ENCODE peak calls at places on chromosomes 6 and 20, in five cellular contexts. One of them, this sample, is unnamed.

GRCh38 chr20:43948455-43948854 is 33.8 kb downstream of the TOX2 start:
- DNase-seq in endothelial cell of umbilical vein: no peak
- DNase-seq in tibial nerve: no peak
- DNase-seq in GM23338: no peak
- DNase-seq in right lobe of liver: no peak
- DNase-seq in this sample: no peak

GRCh38 chr20:3051385-3052019 is 5.7 kb downstream of the MRPS26 start:
- DNase-seq in endothelial cell of umbilical vein: no peak
- DNase-seq in tibial nerve: no peak
- DNase-seq in GM23338: no peak
- DNase-seq in right lobe of liver: no peak
- DNase-seq in this sample: no peak

GRCh38 chr6:13846841-13847240 is 32.5 kb upstream of the MCUR1 start:
- DNase-seq in endothelial cell of umbilical vein: no peak
- DNase-seq in tibial nerve: no peak
- DNase-seq in GM23338: peak
- DNase-seq in right lobe of liver: no peak
- DNase-seq in this sample: no peak

GRCh38 chr6:117272886-117273285 is 7.5 kb downstream of the VGLL2 start:
- DNase-seq in right lobe of liver: no peak
- DNase-seq in endothelial cell of umbilical vein: no peak
- DNase-seq in GM23338: no peak
- DNase-seq in tibial nerve: no peak
- DNase-seq in this sample: no peak

GRCh38 chr6:93848011-93848620 is 428.8 kb upstream of the EPHA7 start:
- DNase-seq in right lobe of liver: no peak
- DNase-seq in GM23338: no peak
- DNase-seq in endothelial cell of umbilical vein: no peak
- DNase-seq in tibial nerve: no peak
- DNase-seq in this sample: no peak

GRCh38 chr20:36086767-36087166 is 67.8 kb upstream of the EPB41L1 start:
- DNase-seq in endothelial cell of umbilical vein: no peak
- DNase-seq in tibial nerve: no peak
- DNase-seq in GM23338: no peak
- DNase-seq in right lobe of liver: no peak
- DNase-seq in this sample: no peak

GRCh38 chr6:93418448-93419303 is 683 bp downstream of the EPHA7 start:
- DNase-seq in endothelial cell of umbilical vein: peak
- DNase-seq in tibial nerve: no peak
- DNase-seq in right lobe of liver: peak
- DNase-seq in GM23338: peak
- DNase-seq in this sample: no peak

GRCh38 chr20:58416832-58417231 is 27.8 kb downstream of the VAPB start:
- DNase-seq in endothelial cell of umbilical vein: no peak
- DNase-seq in tibial nerve: no peak
- DNase-seq in GM23338: no peak
- DNase-seq in right lobe of liver: no peak
- DNase-seq in this sample: no peak

GRCh38 chr20:23146857-23147256 is 60.7 kb upstream of the CD93 start:
- DNase-seq in right lobe of liver: no peak
- DNase-seq in endothelial cell of umbilical vein: no peak
- DNase-seq in tibial nerve: no peak
- DNase-seq in GM23338: no peak
- DNase-seq in this sample: no peak

GRCh38 chr20:62381202-62381797 is 5.6 kb upstream of the RPS21 start:
- DNase-seq in right lobe of liver: no peak
- DNase-seq in tibial nerve: no peak
- DNase-seq in GM23338: no peak
- DNase-seq in endothelial cell of umbilical vein: peak
- DNase-seq in this sample: no peak

GRCh38 chr20:38920851-38921250 is 5.4 kb upstream of the FAM83D start:
- DNase-seq in endothelial cell of umbilical vein: no peak
- DNase-seq in right lobe of liver: no peak
- DNase-seq in tibial nerve: no peak
- DNase-seq in GM23338: no peak
- DNase-seq in this sample: no peak

GRCh38 chr20:22732751-22733150 is 148.4 kb upstream of the FOXA2 start:
- DNase-seq in GM23338: no peak
- DNase-seq in tibial nerve: no peak
- DNase-seq in right lobe of liver: no peak
- DNase-seq in endothelial cell of umbilical vein: no peak
- DNase-seq in this sample: no peak

GRCh38 chr20:61639200-61639599 is 387.1 kb downstream of the CDH4 start:
- DNase-seq in GM23338: no peak
- DNase-seq in tibial nerve: no peak
- DNase-seq in right lobe of liver: no peak
- DNase-seq in endothelial cell of umbilical vein: no peak
- DNase-seq in this sample: peak

GRCh38 chr6:161439093-161439492 is 165.2 kb upstream of the AGPAT4 start:
- DNase-seq in tibial nerve: peak
- DNase-seq in endothelial cell of umbilical vein: peak
- DNase-seq in GM23338: no peak
- DNase-seq in right lobe of liver: peak
- DNase-seq in this sample: peak

GRCh38 chr6:143957679-143958274 is 50.3 kb downstream of the PLAGL1 start:
- DNase-seq in tibial nerve: no peak
- DNase-seq in endothelial cell of umbilical vein: no peak
- DNase-seq in GM23338: no peak
- DNase-seq in right lobe of liver: no peak
- DNase-seq in this sample: no peak

GRCh38 chr20:9053108-9053507 is 15.8 kb upstream of the PLCB4 start:
- DNase-seq in right lobe of liver: no peak
- DNase-seq in tibial nerve: no peak
- DNase-seq in GM23338: no peak
- DNase-seq in endothelial cell of umbilical vein: no peak
- DNase-seq in this sample: no peak

GRCh38 chr20:50142812-50143211 is 10.7 kb downstream of the PEDS1 start:
- DNase-seq in endothelial cell of umbilical vein: no peak
- DNase-seq in GM23338: peak
- DNase-seq in tibial nerve: no peak
- DNase-seq in right lobe of liver: no peak
- DNase-seq in this sample: no peak

GRCh38 chr20:13259921-13260320 is 38.8 kb downstream of the ISM1 start:
- DNase-seq in GM23338: no peak
- DNase-seq in endothelial cell of umbilical vein: no peak
- DNase-seq in right lobe of liver: no peak
- DNase-seq in tibial nerve: no peak
- DNase-seq in this sample: no peak

GRCh38 chr20:58991720-58992119 is 10.7 kb downstream of the NELFCD start:
- DNase-seq in right lobe of liver: no peak
- DNase-seq in endothelial cell of umbilical vein: no peak
- DNase-seq in GM23338: no peak
- DNase-seq in tibial nerve: no peak
- DNase-seq in this sample: no peak

GRCh38 chr20:709421-709820 is 33.8 kb upstream of the SCRT2 start:
- DNase-seq in tibial nerve: no peak
- DNase-seq in right lobe of liver: peak
- DNase-seq in GM23338: no peak
- DNase-seq in endothelial cell of umbilical vein: no peak
- DNase-seq in this sample: no peak

GRCh38 chr6:156942266-156942665 is 165.1 kb downstream of the ARID1B start:
- DNase-seq in GM23338: peak
- DNase-seq in tibial nerve: no peak
- DNase-seq in endothelial cell of umbilical vein: no peak
- DNase-seq in right lobe of liver: no peak
- DNase-seq in this sample: no peak

GRCh38 chr6:154306696-154307095 is 49.9 kb downstream of the IPCEF1 start:
- DNase-seq in endothelial cell of umbilical vein: no peak
- DNase-seq in GM23338: no peak
- DNase-seq in right lobe of liver: no peak
- DNase-seq in tibial nerve: no peak
- DNase-seq in this sample: no peak

GRCh38 chr6:45514454-45514853 is 136.7 kb upstream of the SUPT3H start:
- DNase-seq in GM23338: no peak
- DNase-seq in tibial nerve: no peak
- DNase-seq in right lobe of liver: no peak
- DNase-seq in endothelial cell of umbilical vein: no peak
- DNase-seq in this sample: no peak

GRCh38 chr6:105560611-105561066 is 157.8 kb upstream of the PREP start:
- DNase-seq in right lobe of liver: no peak
- DNase-seq in tibial nerve: no peak
- DNase-seq in GM23338: no peak
- DNase-seq in endothelial cell of umbilical vein: no peak
- DNase-seq in this sample: peak

GRCh38 chr6:13992417-13993055 is 67.8 kb downstream of the RNF182 start:
- DNase-seq in endothelial cell of umbilical vein: no peak
- DNase-seq in tibial nerve: no peak
- DNase-seq in right lobe of liver: no peak
- DNase-seq in GM23338: no peak
- DNase-seq in this sample: peak

GRCh38 chr20:56580226-56580625 is 47.2 kb downstream of the FAM209B start:
- DNase-seq in right lobe of liver: no peak
- DNase-seq in endothelial cell of umbilical vein: no peak
- DNase-seq in tibial nerve: no peak
- DNase-seq in GM23338: no peak
- DNase-seq in this sample: no peak

GRCh38 chr20:10511507-10512231 is 76.6 kb downstream of the SLX4IP start:
- DNase-seq in GM23338: peak
- DNase-seq in tibial nerve: peak
- DNase-seq in endothelial cell of umbilical vein: peak
- DNase-seq in right lobe of liver: peak
- DNase-seq in this sample: peak

GRCh38 chr6:116059713-116060571 is 749 bp downstream of the FRK start:
- DNase-seq in GM23338: no peak
- DNase-seq in endothelial cell of umbilical vein: no peak
- DNase-seq in tibial nerve: no peak
- DNase-seq in right lobe of liver: no peak
- DNase-seq in this sample: peak

GRCh38 chr6:116055513-116055912 is 5.2 kb downstream of the FRK start:
- DNase-seq in tibial nerve: no peak
- DNase-seq in endothelial cell of umbilical vein: no peak
- DNase-seq in GM23338: no peak
- DNase-seq in right lobe of liver: no peak
- DNase-seq in this sample: no peak

GRCh38 chr6:116062496-116062895 is 1.8 kb upstream of the FRK start:
- DNase-seq in endothelial cell of umbilical vein: no peak
- DNase-seq in tibial nerve: no peak
- DNase-seq in GM23338: no peak
- DNase-seq in right lobe of liver: no peak
- DNase-seq in this sample: no peak

GRCh38 chr6:116060572-116061283 is at the start of gene FRK:
- DNase-seq in GM23338: peak
- DNase-seq in right lobe of liver: peak
- DNase-seq in endothelial cell of umbilical vein: peak
- DNase-seq in tibial nerve: no peak
- DNase-seq in this sample: peak

GRCh38 chr6:116057766-116058165 is 2.9 kb downstream of the FRK start:
- DNase-seq in right lobe of liver: no peak
- DNase-seq in tibial nerve: no peak
- DNase-seq in GM23338: no peak
- DNase-seq in endothelial cell of umbilical vein: no peak
- DNase-seq in this sample: no peak
- H3K4me3 ChIP-seq in right lobe of liver: peak
- H3K4me3 ChIP-seq in tibial nerve: no peak
- H3K4me3 ChIP-seq in GM23338: no peak
- H3K4me3 ChIP-seq in endothelial cell of umbilical vein: no peak
- H3K4me3 ChIP-seq in this sample: no peak

GRCh38 chr6:163146036-163146435 is 268.5 kb upstream of the QKI start:
- DNase-seq in endothelial cell of umbilical vein: no peak
- DNase-seq in tibial nerve: no peak
- DNase-seq in GM23338: no peak
- DNase-seq in right lobe of liver: no peak
- DNase-seq in this sample: peak

GRCh38 chr6:163148781-163149534 is 265.6 kb upstream of the QKI start:
- DNase-seq in tibial nerve: no peak
- DNase-seq in endothelial cell of umbilical vein: no peak
- DNase-seq in GM23338: no peak
- DNase-seq in right lobe of liver: no peak
- DNase-seq in this sample: no peak

GRCh38 chr6:163149535-163149848 is 265.0 kb upstream of the QKI start:
- DNase-seq in endothelial cell of umbilical vein: no peak
- DNase-seq in GM23338: peak
- DNase-seq in right lobe of liver: no peak
- DNase-seq in tibial nerve: no peak
- DNase-seq in this sample: no peak

GRCh38 chr6:163151212-163151611 is 263.3 kb upstream of the QKI start:
- DNase-seq in right lobe of liver: no peak
- DNase-seq in tibial nerve: no peak
- DNase-seq in endothelial cell of umbilical vein: no peak
- DNase-seq in GM23338: peak
- DNase-seq in this sample: no peak

DNA sequence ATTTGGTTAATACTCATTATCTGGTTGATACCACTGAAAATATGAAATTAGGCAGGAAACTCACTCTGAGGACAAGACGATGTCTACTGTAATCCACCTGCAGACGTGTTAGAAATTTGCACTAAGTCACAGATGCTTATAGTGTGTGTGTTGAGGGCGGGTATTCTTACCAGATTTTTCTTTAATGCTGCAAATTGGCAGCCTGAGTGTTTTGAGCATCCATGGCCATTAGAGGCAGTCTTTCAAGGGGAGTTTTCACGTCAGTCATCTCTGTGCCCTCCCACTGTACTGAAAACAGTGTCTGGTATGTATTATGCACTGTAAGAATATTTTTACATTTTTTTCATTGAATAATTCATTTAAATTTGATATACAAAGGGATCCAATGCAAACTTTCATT is 266.5 kb upstream of the QKI start:
- DNase-seq in right lobe of liver: no peak
- DNase-seq in tibial nerve: no peak
- DNase-seq in GM23338: peak
- DNase-seq in endothelial cell of umbilical vein: no peak
- DNase-seq in this sample: no peak
- TF ChIP-seq CTCF in right lobe of liver: no peak
- TF ChIP-seq CTCF in tibial nerve: peak
- TF ChIP-seq CTCF in GM23338: peak
- TF ChIP-seq CTCF in endothelial cell of umbilical vein: no peak
- TF ChIP-seq CTCF in this sample: no peak

DNA sequence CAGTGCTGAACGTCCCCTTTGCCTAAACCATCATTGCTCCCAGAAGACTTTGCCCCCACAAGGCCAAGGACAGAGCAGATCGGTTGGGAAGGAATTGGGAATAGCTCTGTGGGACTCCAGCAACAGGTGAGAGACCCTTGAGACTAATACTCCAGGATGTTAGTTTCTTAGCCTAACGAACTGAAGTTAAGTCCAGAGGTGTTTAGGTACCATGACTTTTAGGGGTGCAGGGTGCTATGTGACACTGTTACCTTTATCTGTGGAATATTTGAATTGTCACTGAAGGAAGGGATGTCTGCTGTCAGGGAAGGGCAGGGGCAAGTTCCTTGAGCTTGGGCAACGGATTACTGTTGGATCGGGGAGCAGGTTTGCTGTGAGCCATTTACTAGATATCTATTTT is 1.9 kb downstream of the BLCAP start:
- DNase-seq in right lobe of liver: no peak
- DNase-seq in tibial nerve: no peak
- DNase-seq in GM23338: no peak
- DNase-seq in endothelial cell of umbilical vein: no peak
- DNase-seq in this sample: no peak
- H3K4me3 ChIP-seq in right lobe of liver: no peak
- H3K4me3 ChIP-seq in tibial nerve: no peak
- H3K4me3 ChIP-seq in GM23338: peak
- H3K4me3 ChIP-seq in endothelial cell of umbilical vein: peak
- H3K4me3 ChIP-seq in this sample: peak

DNA sequence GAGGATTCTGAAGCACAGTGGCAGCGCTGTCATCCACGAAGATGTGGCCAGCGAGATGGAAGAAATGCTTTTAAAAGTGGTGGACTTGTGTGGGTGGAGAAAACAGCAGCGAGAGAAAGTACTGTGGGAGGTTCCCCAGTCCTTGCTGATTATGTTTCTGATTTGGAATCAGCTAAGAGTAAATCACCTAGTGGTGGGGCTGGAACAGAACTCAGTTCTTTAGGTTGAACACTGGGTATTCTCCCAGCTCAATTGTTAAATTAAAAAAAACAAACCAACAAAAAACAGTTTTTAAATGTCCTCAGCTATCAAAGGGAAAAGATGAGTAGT is 515 bp upstream of the ZNF322 start:
- DNase-seq in right lobe of liver: no peak
- DNase-seq in tibial nerve: no peak
- DNase-seq in endothelial cell of umbilical vein: no peak
- DNase-seq in GM23338: peak
- DNase-seq in this sample: no peak
- TF ChIP-seq CTCF in right lobe of liver: peak
- TF ChIP-seq CTCF in tibial nerve: no peak
- TF ChIP-seq CTCF in endothelial cell of umbilical vein: no peak
- TF ChIP-seq CTCF in GM23338: peak
- TF ChIP-seq CTCF in this sample: peak